ENCODE peak calls at places on chromosome 13, in ten cellular contexts. Y is brain pericyte; O is K562; H is T follicular helper cell; I is GOT3; G is naive thymus-derived CD4-positive, alpha-beta T cell; V is NCI-H526 treated with DMSO at 0.1 percent for 48 hours; D is activated T-cell treated with anti-CD3 and anti-CD28 coated beads, Interleukin-2, amount 50 U/mL, for 72 hours; W is ELR; Q is posterior cingulate gyrus. U is an unnamed sample.

GRCh38 chr13:111584101-111584500 is 263.7 kb downstream of the TEX29 start:
- DNase-seq in Y (no peak), O (peak), H (no peak), I (no peak), G (no peak), V (no peak), D (no peak), W (no peak), Q (no peak), U (peak)

GRCh38 chr13:50370303-50370950 is 355.2 kb downstream of the KCNRG start:
- DNase-seq in Y (no peak), O (no peak), H (no peak), I (no peak), G (no peak), V (no peak), D (no peak), W (no peak), Q (no peak), U (no peak)

GRCh38 chr13:106156468-106156867 is 379.0 kb downstream of the EFNB2 start:
- DNase-seq in Y (no peak), O (no peak), H (no peak), I (peak), G (no peak), V (no peak), D (no peak), W (peak), Q (no peak), U (no peak)

GRCh38 chr13:31699650-31700049 is 39.7 kb upstream of the RXFP2 start:
- DNase-seq in Y (no peak), O (no peak), H (no peak), I (no peak), G (no peak), V (no peak), D (no peak), W (peak), Q (no peak), U (peak)

GRCh38 chr13:95546919-95547318 is 5.6 kb upstream of the CLDN10 start:
- DNase-seq in Y (no peak), O (no peak), H (no peak), I (no peak), G (no peak), V (no peak), D (no peak), W (no peak), Q (no peak), U (no peak)

GRCh38 chr13:62702502-62702901 is 1286.9 kb upstream of the PCDH20 start:
- DNase-seq in Y (no peak), O (no peak), H (no peak), I (no peak), G (no peak), V (peak), D (no peak), W (no peak), Q (no peak), U (no peak)

GRCh38 chr13:26502826-26503225 is 54.7 kb upstream of the WASF3 start:
- DNase-seq in Y (peak), O (no peak), H (no peak), I (no peak), G (peak), V (no peak), D (peak), W (peak), Q (no peak), U (no peak)

GRCh38 chr13:75404721-75405120 is 77.2 kb downstream of the TBC1D4 start:
- DNase-seq in Y (no peak), O (no peak), H (no peak), I (no peak), G (no peak), V (no peak), D (no peak), W (no peak), Q (no peak), U (peak)

GRCh38 chr13:44842158-44842557 is 147.1 kb downstream of the NUFIP1 start:
- DNase-seq in Y (no peak), O (no peak), H (no peak), I (no peak), G (no peak), V (no peak), D (no peak), W (peak), Q (no peak), U (no peak)

GRCh38 chr13:99004931-99005330 is 27.1 kb upstream of the DOCK9 start:
- DNase-seq in Y (no peak), O (no peak), H (no peak), I (no peak), G (no peak), V (no peak), D (no peak), W (no peak), Q (no peak), U (peak)

GRCh38 chr13:21583496-21583895 is 20.5 kb downstream of the MICU2 start:
- DNase-seq in Y (no peak), O (no peak), H (no peak), I (no peak), G (no peak), V (no peak), D (no peak), W (peak), Q (no peak), U (peak)

GRCh38 chr13:113157206-113157928 is 1.1 kb upstream of the PROZ start:
- DNase-seq in Y (no peak), O (no peak), H (no peak), I (no peak), G (no peak), V (no peak), D (no peak), W (no peak), Q (no peak), U (no peak)

GRCh38 chr13:32878172-32878571 is 138.1 kb upstream of the KL start:
- DNase-seq in Y (no peak), O (no peak), H (no peak), I (no peak), G (no peak), V (no peak), D (no peak), W (peak), Q (no peak), U (no peak)

GRCh38 chr13:34506796-34507195 is 435.3 kb upstream of the NBEA start:
- DNase-seq in Y (no peak), O (no peak), H (no peak), I (no peak), G (no peak), V (no peak), D (no peak), W (no peak), Q (no peak), U (no peak)

GRCh38 chr13:41533676-41534075 is 76.3 kb downstream of the RGCC start:
- DNase-seq in Y (no peak), O (no peak), H (no peak), I (no peak), G (no peak), V (no peak), D (no peak), W (no peak), Q (no peak), U (no peak)

GRCh38 chr13:49481788-49482187 is 14.0 kb upstream of the PHF11 start:
- DNase-seq in Y (no peak), O (no peak), H (no peak), I (no peak), G (no peak), V (no peak), D (no peak), W (no peak), Q (no peak), U (no peak)

GRCh38 chr13:28658796-28659610 is at the start of gene POMP:
- DNase-seq in Y (peak), O (peak), H (peak), I (peak), G (peak), V (peak), D (peak), W (peak), Q (peak), U (peak)

GRCh38 chr13:23778879-23779278 is 110.3 kb downstream of the MIPEP start:
- DNase-seq in Y (no peak), O (no peak), H (no peak), I (no peak), G (no peak), V (no peak), D (no peak), W (peak), Q (no peak), U (no peak)

GRCh38 chr13:75135325-75135825 is 346.6 kb downstream of the TBC1D4 start:
- DNase-seq in Y (peak), O (no peak), H (no peak), I (no peak), G (no peak), V (no peak), D (no peak), W (peak), Q (no peak), U (no peak)

GRCh38 chr13:29948246-29948645 is 97.8 kb upstream of the UBL3 start:
- DNase-seq in Y (no peak), O (no peak), H (no peak), I (no peak), G (no peak), V (no peak), D (no peak), W (peak), Q (no peak), U (no peak)

GRCh38 chr13:79678100-79678499 is 197.1 kb downstream of the NDFIP2 start:
- DNase-seq in Y (no peak), O (no peak), H (no peak), I (no peak), G (no peak), V (no peak), D (no peak), W (peak), Q (no peak), U (no peak)

GRCh38 chr13:66546534-66547379 is 683.4 kb downstream of the PCDH9 start:
- DNase-seq in Y (no peak), O (no peak), H (no peak), I (no peak), G (no peak), V (no peak), D (no peak), W (peak), Q (no peak), U (no peak)

GRCh38 chr13:73268306-73268705 is 209.5 kb downstream of the KLF5 start:
- DNase-seq in Y (no peak), O (no peak), H (no peak), I (no peak), G (no peak), V (no peak), D (no peak), W (peak), Q (no peak), U (no peak)

GRCh38 chr13:18948012-18948663 is 233.5 kb downstream of the TUBA3C start:
- DNase-seq in Y (no peak), O (no peak), H (no peak), I (no peak), G (no peak), V (no peak), D (no peak), W (no peak), Q (no peak), U (no peak)